ENCODE peak calls at places on chromosomes 5 and 9, in ten cellular contexts. One of them, this sample, is unnamed.

GRCh38 chr9:7871977-7872730 is 72.6 kb upstream of the DMAC1 start:
- DNase-seq in activated effector memory CD4-positive, alpha-beta T cell treated with Interleukin-2 at 50 U/mL for 16 hours: no peak
- DNase-seq in Caki2: no peak
- DNase-seq in CD4-positive, alpha-beta T cell: no peak
- DNase-seq in NCI-H524: no peak
- DNase-seq in mucosa of gallbladder: no peak
- DNase-seq in NCI-H2081: no peak
- DNase-seq in NCI-H460: no peak
- DNase-seq in coronary artery: no peak
- DNase-seq in AG08395: no peak
- DNase-seq in this sample: no peak

GRCh38 chr5:3837544-3837943 is 241.9 kb downstream of the IRX1 start:
- DNase-seq in activated effector memory CD4-positive, alpha-beta T cell treated with Interleukin-2 at 50 U/mL for 16 hours: no peak
- DNase-seq in Caki2: no peak
- DNase-seq in CD4-positive, alpha-beta T cell: no peak
- DNase-seq in NCI-H524: no peak
- DNase-seq in mucosa of gallbladder: no peak
- DNase-seq in NCI-H2081: no peak
- DNase-seq in NCI-H460: no peak
- DNase-seq in coronary artery: no peak
- DNase-seq in AG08395: no peak
- DNase-seq in this sample: no peak

GRCh38 chr9:20606637-20607036 is 15.7 kb downstream of the MLLT3 start:
- DNase-seq in activated effector memory CD4-positive, alpha-beta T cell treated with Interleukin-2 at 50 U/mL for 16 hours: no peak
- DNase-seq in Caki2: no peak
- DNase-seq in CD4-positive, alpha-beta T cell: no peak
- DNase-seq in NCI-H524: peak
- DNase-seq in mucosa of gallbladder: no peak
- DNase-seq in NCI-H2081: no peak
- DNase-seq in NCI-H460: no peak
- DNase-seq in coronary artery: no peak
- DNase-seq in AG08395: no peak
- DNase-seq in this sample: no peak

GRCh38 chr9:103183569-103184191 is 188.5 kb downstream of the CYLC2 start:
- DNase-seq in activated effector memory CD4-positive, alpha-beta T cell treated with Interleukin-2 at 50 U/mL for 16 hours: no peak
- DNase-seq in Caki2: peak
- DNase-seq in CD4-positive, alpha-beta T cell: no peak
- DNase-seq in NCI-H524: no peak
- DNase-seq in mucosa of gallbladder: no peak
- DNase-seq in NCI-H2081: peak
- DNase-seq in NCI-H460: peak
- DNase-seq in coronary artery: no peak
- DNase-seq in AG08395: no peak
- DNase-seq in this sample: no peak

GRCh38 chr5:98570010-98570409 is 203.5 kb upstream of the RGMB start:
- DNase-seq in activated effector memory CD4-positive, alpha-beta T cell treated with Interleukin-2 at 50 U/mL for 16 hours: no peak
- DNase-seq in Caki2: no peak
- DNase-seq in CD4-positive, alpha-beta T cell: no peak
- DNase-seq in NCI-H524: no peak
- DNase-seq in mucosa of gallbladder: no peak
- DNase-seq in NCI-H2081: no peak
- DNase-seq in NCI-H460: no peak
- DNase-seq in coronary artery: no peak
- DNase-seq in AG08395: peak
- DNase-seq in this sample: no peak

GRCh38 chr5:126483156-126483555 is 59.9 kb downstream of the GRAMD2B start:
- DNase-seq in activated effector memory CD4-positive, alpha-beta T cell treated with Interleukin-2 at 50 U/mL for 16 hours: no peak
- DNase-seq in Caki2: peak
- DNase-seq in CD4-positive, alpha-beta T cell: no peak
- DNase-seq in NCI-H524: peak
- DNase-seq in mucosa of gallbladder: no peak
- DNase-seq in NCI-H2081: no peak
- DNase-seq in NCI-H460: no peak
- DNase-seq in coronary artery: no peak
- DNase-seq in AG08395: no peak
- DNase-seq in this sample: no peak

GRCh38 chr5:60492958-60493357 is 207.0 kb downstream of the DEPDC1B start:
- DNase-seq in activated effector memory CD4-positive, alpha-beta T cell treated with Interleukin-2 at 50 U/mL for 16 hours: no peak
- DNase-seq in Caki2: peak
- DNase-seq in CD4-positive, alpha-beta T cell: no peak
- DNase-seq in NCI-H524: no peak
- DNase-seq in mucosa of gallbladder: no peak
- DNase-seq in NCI-H2081: no peak
- DNase-seq in NCI-H460: peak
- DNase-seq in coronary artery: no peak
- DNase-seq in AG08395: no peak
- DNase-seq in this sample: no peak

GRCh38 chr9:4111233-4112000 is 188.5 kb downstream of the GLIS3 start:
- DNase-seq in activated effector memory CD4-positive, alpha-beta T cell treated with Interleukin-2 at 50 U/mL for 16 hours: no peak
- DNase-seq in Caki2: no peak
- DNase-seq in CD4-positive, alpha-beta T cell: no peak
- DNase-seq in NCI-H524: no peak
- DNase-seq in mucosa of gallbladder: no peak
- DNase-seq in NCI-H2081: no peak
- DNase-seq in NCI-H460: no peak
- DNase-seq in coronary artery: no peak
- DNase-seq in AG08395: peak
- DNase-seq in this sample: no peak

This sample was measured in adrenal gland.